ENCODE peak calls at places on chromosomes 6 and 20, in five cellular contexts. J, P, V, R and D are unnamed samples.

GRCh38 chr6:167162591-167162990 is 4.8 kb upstream of the GPR31 start:
- DNase-seq in J (no peak), P (no peak), V (no peak), R (no peak), D (no peak)

GRCh38 chr6:163414367-163415175 is at the start of gene QKI:
- DNase-seq in J (peak), P (peak), V (peak), R (peak), D (peak)

GRCh38 chr6:116929825-116930224 is 52.8 kb downstream of the RFX6 start:
- DNase-seq in J (no peak), P (no peak), V (no peak), R (no peak), D (no peak)

GRCh38 chr6:34680802-34681515 is 15.6 kb downstream of the ILRUN start:
- DNase-seq in J (peak), P (no peak), V (peak), R (peak), D (peak)

GRCh38 chr20:36875702-36876472 is at the start of gene TLDC2:
- DNase-seq in J (no peak), P (no peak), V (no peak), R (no peak), D (no peak)

GRCh38 chr20:6051505-6051904 is 2.4 kb downstream of the LRRN4 start:
- DNase-seq in J (no peak), P (no peak), V (peak), R (peak), D (peak)

GRCh38 chr6:133254552-133255228 is 13.5 kb downstream of the EYA4 start:
- DNase-seq in J (peak), P (no peak), V (peak), R (no peak), D (no peak)

GRCh38 chr6:166370489-166370888 is 12.3 kb downstream of the MPC1 start:
- DNase-seq in J (no peak), P (no peak), V (no peak), R (no peak), D (no peak)

GRCh38 chr6:74409447-74409846 is 713.4 kb downstream of the CD109 start:
- DNase-seq in J (peak), P (no peak), V (peak), R (peak), D (peak)

GRCh38 chr6:148358196-148358785 is 15.7 kb downstream of the SASH1 start:
- DNase-seq in J (no peak), P (peak), V (peak), R (peak), D (no peak)

GRCh38 chr6:70133246-70133645 is 169.6 kb downstream of the COL9A1 start:
- DNase-seq in J (no peak), P (no peak), V (no peak), R (no peak), D (no peak)

GRCh38 chr6:11021714-11022113 is 22.4 kb downstream of the ELOVL2 start:
- DNase-seq in J (no peak), P (no peak), V (no peak), R (no peak), D (no peak)

GRCh38 chr6:148406579-148407371 is 64.1 kb downstream of the SASH1 start:
- DNase-seq in J (no peak), P (no peak), V (no peak), R (no peak), D (no peak)